ENCODE peak calls at places on chromosomes 2 and 18, in eight cellular contexts. F is WTC11; Q is HEK293T; B is stimulated activated CD4-positive, alpha-beta T cell treated with anti-CD3 and anti-CD28 coated beads, Interleukin-1b, Interleukin-23, amount 100 ng/mL, for 24 hours; A is activated T-cell treated with anti-CD3 and anti-CD28 coated beads, Interleukin-2, amount 50 U/mL, for 24 hours; J is Peyer's patch; C is activated CD4-positive, alpha-beta T cell treated with anti-CD3 and anti-CD28 coated beads for 24 hours; W is foreskin fibroblast. X is an unnamed sample.

GRCh38 chr2:120454993-120455789 is 109.3 kb downstream of the INHBB start:
- DNase-seq in F (no peak), Q (no peak), B (no peak), A (no peak), J (no peak), C (no peak), W (no peak), X (no peak)

GRCh38 chr2:112141623-112142001 is 3.4 kb downstream of the FBLN7 start:
- DNase-seq in F (no peak), Q (no peak), B (no peak), A (no peak), J (no peak), C (no peak), W (no peak), X (no peak)

GRCh38 chr18:79789091-79789891 is 8.4 kb upstream of the KCNG2 start:
- DNase-seq in F (no peak), Q (no peak), B (no peak), A (no peak), J (peak), C (no peak), W (no peak), X (peak)

GRCh38 chr2:30950339-30950738 is 143.1 kb upstream of the CAPN13 start:
- DNase-seq in F (no peak), Q (no peak), B (no peak), A (no peak), J (no peak), C (no peak), W (no peak), X (no peak)

GRCh38 chr2:3927031-3927430 is 223.7 kb downstream of the DCDC2C start:
- DNase-seq in F (no peak), Q (no peak), B (no peak), A (no peak), J (no peak), C (no peak), W (no peak), X (no peak)

GRCh38 chr2:9203876-9204275 is 2.7 kb upstream of the ASAP2 start:
- DNase-seq in F (no peak), Q (no peak), B (no peak), A (no peak), J (no peak), C (no peak), W (no peak), X (no peak)

GRCh38 chr2:196453613-196454047 is 185.9 kb upstream of the CCDC150 start:
- DNase-seq in F (peak), Q (peak), B (no peak), A (no peak), J (no peak), C (peak), W (peak), X (no peak)

GRCh38 chr18:68817584-68817983 is 19.7 kb downstream of the CCDC102B start:
- DNase-seq in F (no peak), Q (no peak), B (no peak), A (no peak), J (no peak), C (no peak), W (no peak), X (no peak)

GRCh38 chr2:66840321-66841014 is 405.5 kb downstream of the MEIS1 start:
- DNase-seq in F (no peak), Q (no peak), B (no peak), A (no peak), J (no peak), C (no peak), W (peak), X (no peak)

GRCh38 chr2:239876948-239877289 is 148.2 kb downstream of the NDUFA10 start:
- DNase-seq in F (no peak), Q (no peak), B (no peak), A (no peak), J (no peak), C (no peak), W (no peak), X (no peak)

GRCh38 chr18:63878982-63879381 is 8.5 kb upstream of the SERPINB2 start:
- DNase-seq in F (no peak), Q (no peak), B (no peak), A (no peak), J (no peak), C (no peak), W (no peak), X (no peak)

GRCh38 chr2:205868773-205869333 is 186.6 kb downstream of the NRP2 start:
- DNase-seq in F (no peak), Q (no peak), B (no peak), A (no peak), J (no peak), C (peak), W (no peak), X (peak)

GRCh38 chr2:24839729-24840128 is 46.5 kb downstream of the CENPO start:
- DNase-seq in F (no peak), Q (no peak), B (no peak), A (no peak), J (no peak), C (no peak), W (no peak), X (no peak)

GRCh38 chr2:84905181-84906107 is at the start of gene TMSB10:
- DNase-seq in F (peak), Q (peak), B (peak), A (peak), J (peak), C (peak), W (peak), X (peak)

GRCh38 chr2:25098558-25099486 is 56.9 kb downstream of the EFR3B start:
- DNase-seq in F (no peak), Q (no peak), B (no peak), A (no peak), J (no peak), C (no peak), W (no peak), X (no peak)

GRCh38 chr2:128473175-128474013 is 154.7 kb upstream of the HS6ST1 start:
- DNase-seq in F (no peak), Q (no peak), B (peak), A (peak), J (no peak), C (peak), W (peak), X (no peak)

GRCh38 chr2:110097506-110098220 is 18.0 kb downstream of the MALL start:
- DNase-seq in F (no peak), Q (no peak), B (no peak), A (no peak), J (no peak), C (no peak), W (no peak), X (no peak)

GRCh38 chr2:190202604-190203003 is 117.0 kb downstream of the HIBCH start:
- DNase-seq in F (no peak), Q (no peak), B (no peak), A (no peak), J (no peak), C (no peak), W (no peak), X (no peak)

GRCh38 chr2:181073896-181074295 is 93.5 kb downstream of the UBE2E3 start:
- DNase-seq in F (no peak), Q (no peak), B (no peak), A (no peak), J (no peak), C (no peak), W (no peak), X (no peak)

GRCh38 chr2:149332364-149332763 is 2.0 kb downstream of the LYPD6 start:
- DNase-seq in F (no peak), Q (no peak), B (no peak), A (no peak), J (no peak), C (no peak), W (no peak), X (no peak)

GRCh38 chr2:152055366-152056108 is 43.3 kb downstream of the CACNB4 start:
- DNase-seq in F (no peak), Q (no peak), B (no peak), A (no peak), J (no peak), C (no peak), W (no peak), X (no peak)

GRCh38 chr2:181440919-181441318 is 16.3 kb upstream of the ITGA4 start:
- DNase-seq in F (no peak), Q (no peak), B (no peak), A (no peak), J (no peak), C (no peak), W (no peak), X (no peak)

GRCh38 chr2:167595021-167595420 is 652.4 kb downstream of the STK39 start:
- DNase-seq in F (no peak), Q (no peak), B (no peak), A (no peak), J (no peak), C (no peak), W (no peak), X (no peak)

GRCh38 chr2:187875271-187875670 is 321.0 kb upstream of the TFPI start:
- DNase-seq in F (no peak), Q (no peak), B (no peak), A (no peak), J (no peak), C (no peak), W (no peak), X (no peak)

GRCh38 chr2:174664084-174664759 is 66.6 kb upstream of the WIPF1 start:
- DNase-seq in F (no peak), Q (no peak), B (no peak), A (no peak), J (no peak), C (no peak), W (no peak), X (no peak)

GRCh38 chr2:98835831-98836385 is 100.1 kb downstream of the CRACDL start:
- DNase-seq in F (no peak), Q (no peak), B (no peak), A (no peak), J (no peak), C (no peak), W (no peak), X (no peak)

GRCh38 chr2:27020337-27020948 is 12.3 kb upstream of the TMEM214 start:
- DNase-seq in F (no peak), Q (no peak), B (no peak), A (no peak), J (no peak), C (no peak), W (no peak), X (no peak)

GRCh38 chr2:9982248-9982647 is 30.8 kb downstream of the GRHL1 start:
- DNase-seq in F (no peak), Q (no peak), B (no peak), A (no peak), J (no peak), C (no peak), W (peak), X (no peak)

GRCh38 chr2:195395351-195395750 is 261.7 kb upstream of the SLC39A10 start:
- DNase-seq in F (no peak), Q (no peak), B (no peak), A (no peak), J (no peak), C (no peak), W (no peak), X (no peak)